ENCODE peak calls at places on chromosomes 16 and 17, in ten cellular contexts. One of them, this sample, is unnamed.
A peak's percentile ranks its signal among the peaks of the same experiment; 100 is the strongest.

GRCh38 chr17:58232707-58233156 is 5.7 kb upstream of the LPO start:
- DNase-seq in ELF-1: peak; percentile 35
- DNase-seq in EL: peak; percentile 81
- DNase-seq in SJSA1: no peak
- DNase-seq in left colon: no peak
- DNase-seq in stomach: no peak
- DNase-seq in B cell: peak; percentile 58
- DNase-seq in nucleus accumbens: no peak
- DNase-seq in T-cell: no peak
- DNase-seq in aorta: no peak
- DNase-seq in this sample: peak; percentile 73

GRCh38 chr17:81071761-81072741 is 37.1 kb downstream of the BAIAP2 start:
- DNase-seq in stomach: peak; percentile 73
- DNase-seq in T-cell: no peak
- DNase-seq in nucleus accumbens: no peak
- DNase-seq in B cell: no peak
- DNase-seq in left colon: peak; percentile 70
- DNase-seq in SJSA1: no peak
- DNase-seq in EL: no peak
- DNase-seq in ELF-1: peak; percentile 69
- DNase-seq in aorta: no peak
- DNase-seq in this sample: no peak

GRCh38 chr17:44095647-44096496 is 25.3 kb downstream of the G6PC3 start:
- DNase-seq in SJSA1: peak; percentile 95
- DNase-seq in ELF-1: peak; percentile 94
- DNase-seq in T-cell: no peak
- DNase-seq in aorta: peak; percentile 78
- DNase-seq in left colon: peak; percentile 75
- DNase-seq in B cell: no peak
- DNase-seq in nucleus accumbens: peak; percentile 37
- DNase-seq in EL: peak; percentile 93
- DNase-seq in stomach: no peak
- DNase-seq in this sample: peak; percentile 98

GRCh38 chr17:36609498-36609862 is 8.1 kb downstream of the MRM1 start:
- DNase-seq in stomach: no peak
- DNase-seq in SJSA1: no peak
- DNase-seq in B cell: no peak
- DNase-seq in aorta: no peak
- DNase-seq in T-cell: no peak
- DNase-seq in EL: no peak
- DNase-seq in ELF-1: no peak
- DNase-seq in left colon: no peak
- DNase-seq in nucleus accumbens: no peak
- DNase-seq in this sample: no peak

GRCh38 chr17:80348551-80349436 is 66.2 kb upstream of the ENDOV start:
- DNase-seq in nucleus accumbens: no peak
- DNase-seq in B cell: no peak
- DNase-seq in T-cell: no peak
- DNase-seq in SJSA1: peak; percentile 14
- DNase-seq in EL: peak; percentile 69
- DNase-seq in aorta: no peak
- DNase-seq in ELF-1: no peak
- DNase-seq in left colon: no peak
- DNase-seq in stomach: no peak
- DNase-seq in this sample: peak; percentile 65

GRCh38 chr17:35809855-35810461 is 674 bp downstream of the TAF15 start:
- DNase-seq in nucleus accumbens: no peak
- DNase-seq in left colon: peak; percentile 60
- DNase-seq in B cell: no peak
- DNase-seq in ELF-1: no peak
- DNase-seq in stomach: no peak
- DNase-seq in T-cell: no peak
- DNase-seq in EL: no peak
- DNase-seq in aorta: no peak
- DNase-seq in SJSA1: no peak
- DNase-seq in this sample: peak; percentile 44

GRCh38 chr16:15498427-15499175 is 64.2 kb downstream of the BMERB1 start:
- DNase-seq in ELF-1: no peak
- DNase-seq in B cell: no peak
- DNase-seq in EL: no peak
- DNase-seq in left colon: no peak
- DNase-seq in aorta: no peak
- DNase-seq in T-cell: no peak
- DNase-seq in SJSA1: no peak
- DNase-seq in nucleus accumbens: no peak
- DNase-seq in stomach: no peak
- DNase-seq in this sample: no peak

GRCh38 chr17:163514-164103 is 17.8 kb downstream of the DOC2B start:
- DNase-seq in stomach: no peak
- DNase-seq in aorta: no peak
- DNase-seq in EL: no peak
- DNase-seq in T-cell: no peak
- DNase-seq in nucleus accumbens: no peak
- DNase-seq in SJSA1: no peak
- DNase-seq in left colon: no peak
- DNase-seq in B cell: no peak
- DNase-seq in ELF-1: no peak
- DNase-seq in this sample: peak; percentile 32

GRCh38 chr17:12693640-12694039 is 27.9 kb downstream of the MYOCD start:
- DNase-seq in B cell: no peak
- DNase-seq in left colon: no peak
- DNase-seq in EL: peak; percentile 28
- DNase-seq in ELF-1: no peak
- DNase-seq in aorta: no peak
- DNase-seq in stomach: no peak
- DNase-seq in T-cell: no peak
- DNase-seq in SJSA1: peak; percentile 40
- DNase-seq in nucleus accumbens: no peak
- DNase-seq in this sample: no peak

GRCh38 chr17:83086907-83087787 is 7.7 kb downstream of the METRNL start:
- DNase-seq in aorta: no peak
- DNase-seq in left colon: no peak
- DNase-seq in ELF-1: peak; percentile 66
- DNase-seq in B cell: no peak
- DNase-seq in EL: no peak
- DNase-seq in nucleus accumbens: no peak
- DNase-seq in stomach: no peak
- DNase-seq in T-cell: no peak
- DNase-seq in SJSA1: no peak
- DNase-seq in this sample: no peak

GRCh38 chr17:78005452-78006171 is 47.1 kb downstream of the TNRC6C start:
- DNase-seq in aorta: no peak
- DNase-seq in SJSA1: no peak
- DNase-seq in T-cell: no peak
- DNase-seq in ELF-1: no peak
- DNase-seq in left colon: no peak
- DNase-seq in B cell: no peak
- DNase-seq in nucleus accumbens: no peak
- DNase-seq in EL: no peak
- DNase-seq in stomach: no peak
- DNase-seq in this sample: no peak

GRCh38 chr17:37233001-37233400 is 142.8 kb upstream of the C17orf78 start:
- DNase-seq in B cell: no peak
- DNase-seq in T-cell: no peak
- DNase-seq in stomach: no peak
- DNase-seq in EL: no peak
- DNase-seq in left colon: no peak
- DNase-seq in aorta: no peak
- DNase-seq in SJSA1: no peak
- DNase-seq in nucleus accumbens: no peak
- DNase-seq in ELF-1: no peak
- DNase-seq in this sample: no peak

GRCh38 chr16:85912271-85912974 is 13.5 kb downstream of the IRF8 start:
- DNase-seq in nucleus accumbens: no peak
- DNase-seq in SJSA1: peak; percentile 49
- DNase-seq in EL: no peak
- DNase-seq in ELF-1: no peak
- DNase-seq in T-cell: no peak
- DNase-seq in B cell: no peak
- DNase-seq in stomach: no peak
- DNase-seq in aorta: no peak
- DNase-seq in left colon: no peak
- DNase-seq in this sample: no peak

GRCh38 chr16:70805380-70805779 is 4.4 kb upstream of the VAC14 start:
- DNase-seq in stomach: no peak
- DNase-seq in SJSA1: no peak
- DNase-seq in EL: no peak
- DNase-seq in B cell: no peak
- DNase-seq in ELF-1: no peak
- DNase-seq in nucleus accumbens: no peak
- DNase-seq in T-cell: no peak
- DNase-seq in aorta: no peak
- DNase-seq in left colon: no peak
- DNase-seq in this sample: peak; percentile 73

GRCh38 chr17:40095356-40095943 is 4.9 kb downstream of the NR1D1 start:
- DNase-seq in stomach: peak; percentile 73
- DNase-seq in aorta: no peak
- DNase-seq in SJSA1: no peak
- DNase-seq in left colon: peak; percentile 45
- DNase-seq in EL: no peak
- DNase-seq in B cell: peak; percentile 34
- DNase-seq in ELF-1: no peak
- DNase-seq in nucleus accumbens: no peak
- DNase-seq in T-cell: no peak
- DNase-seq in this sample: no peak

GRCh38 chr17:31834448-31834847 is 24.6 kb downstream of the COPRS start:
- DNase-seq in nucleus accumbens: no peak
- DNase-seq in left colon: no peak
- DNase-seq in ELF-1: no peak
- DNase-seq in T-cell: no peak
- DNase-seq in EL: no peak
- DNase-seq in B cell: peak; percentile 37
- DNase-seq in SJSA1: no peak
- DNase-seq in stomach: no peak
- DNase-seq in aorta: no peak
- DNase-seq in this sample: no peak

GRCh38 chr16:78179666-78180065 is 80.2 kb downstream of the WWOX start:
- DNase-seq in nucleus accumbens: no peak
- DNase-seq in T-cell: no peak
- DNase-seq in SJSA1: no peak
- DNase-seq in stomach: no peak
- DNase-seq in EL: no peak
- DNase-seq in aorta: no peak
- DNase-seq in B cell: no peak
- DNase-seq in ELF-1: no peak
- DNase-seq in left colon: no peak
- DNase-seq in this sample: no peak

GRCh38 chr17:40349477-40350409 is 14.8 kb downstream of the GJD3 start:
- DNase-seq in SJSA1: no peak
- DNase-seq in T-cell: no peak
- DNase-seq in left colon: no peak
- DNase-seq in ELF-1: no peak
- DNase-seq in aorta: peak; percentile 54
- DNase-seq in nucleus accumbens: no peak
- DNase-seq in EL: no peak
- DNase-seq in stomach: peak; percentile 63
- DNase-seq in B cell: no peak
- DNase-seq in this sample: peak; percentile 41

GRCh38 chr17:45225051-45225700 is 3.5 kb downstream of the FMNL1 start:
- DNase-seq in T-cell: no peak
- DNase-seq in ELF-1: no peak
- DNase-seq in SJSA1: no peak
- DNase-seq in nucleus accumbens: no peak
- DNase-seq in stomach: no peak
- DNase-seq in aorta: peak; percentile 50
- DNase-seq in EL: peak; percentile 28
- DNase-seq in B cell: no peak
- DNase-seq in left colon: no peak
- DNase-seq in this sample: peak; percentile 89

GRCh38 chr17:10114931-10115535 is 83.4 kb downstream of the GAS7 start:
- DNase-seq in stomach: peak; percentile 69
- DNase-seq in SJSA1: peak; percentile 60
- DNase-seq in left colon: peak; percentile 87
- DNase-seq in EL: peak; percentile 89
- DNase-seq in B cell: peak; percentile 74
- DNase-seq in T-cell: peak; percentile 85
- DNase-seq in aorta: peak; percentile 97
- DNase-seq in ELF-1: peak; percentile 74
- DNase-seq in nucleus accumbens: peak; percentile 83
- DNase-seq in this sample: peak; percentile 87

GRCh38 chr16:3642397-3643094 is 11.9 kb upstream of the DNASE1 start:
- DNase-seq in nucleus accumbens: no peak
- DNase-seq in ELF-1: peak; percentile 87
- DNase-seq in EL: peak; percentile 23
- DNase-seq in B cell: no peak
- DNase-seq in left colon: peak; percentile 53
- DNase-seq in T-cell: no peak
- DNase-seq in aorta: no peak
- DNase-seq in stomach: peak; percentile 45
- DNase-seq in SJSA1: no peak
- DNase-seq in this sample: peak; percentile 66

GRCh38 chr17:56754523-56755208 is 79.1 kb downstream of the C17orf67 start:
- DNase-seq in B cell: no peak
- DNase-seq in SJSA1: peak; percentile 94
- DNase-seq in stomach: no peak
- DNase-seq in ELF-1: peak; percentile 72
- DNase-seq in aorta: no peak
- DNase-seq in T-cell: no peak
- DNase-seq in left colon: no peak
- DNase-seq in EL: peak; percentile 75
- DNase-seq in nucleus accumbens: no peak
- DNase-seq in this sample: peak; percentile 46

GRCh38 chr17:14209215-14209614 is 27.4 kb downstream of the CDRT15 start:
- DNase-seq in ELF-1: no peak
- DNase-seq in stomach: no peak
- DNase-seq in left colon: no peak
- DNase-seq in T-cell: no peak
- DNase-seq in B cell: no peak
- DNase-seq in SJSA1: no peak
- DNase-seq in aorta: no peak
- DNase-seq in nucleus accumbens: no peak
- DNase-seq in EL: no peak
- DNase-seq in this sample: peak; percentile 67

GRCh38 chr16:11465675-11466074 is 120.4 kb downstream of the RMI2 start:
- DNase-seq in T-cell: no peak
- DNase-seq in aorta: no peak
- DNase-seq in SJSA1: no peak
- DNase-seq in stomach: no peak
- DNase-seq in nucleus accumbens: no peak
- DNase-seq in B cell: no peak
- DNase-seq in left colon: no peak
- DNase-seq in ELF-1: no peak
- DNase-seq in EL: no peak
- DNase-seq in this sample: no peak

GRCh38 chr16:73066321-73066926 is 18.5 kb upstream of the ZFHX3 start:
- DNase-seq in EL: no peak
- DNase-seq in aorta: peak; percentile 57
- DNase-seq in left colon: no peak
- DNase-seq in SJSA1: no peak
- DNase-seq in B cell: no peak
- DNase-seq in ELF-1: no peak
- DNase-seq in stomach: no peak
- DNase-seq in nucleus accumbens: no peak
- DNase-seq in T-cell: no peak
- DNase-seq in this sample: no peak

GRCh38 chr17:80969030-80969673 is 22.5 kb upstream of the CHMP6 start:
- DNase-seq in SJSA1: no peak
- DNase-seq in left colon: no peak
- DNase-seq in ELF-1: no peak
- DNase-seq in aorta: peak; percentile 51
- DNase-seq in stomach: no peak
- DNase-seq in EL: no peak
- DNase-seq in T-cell: no peak
- DNase-seq in B cell: no peak
- DNase-seq in nucleus accumbens: no peak
- DNase-seq in this sample: no peak

This sample was measured in A172.